ENCODE peak calls at places on chromosomes 12 and 14, in eight cellular contexts. I is RWPE2, Z is endodermal cell, B is AG04449, E is fibroblast of lung, K is Caco-2, F is endothelial cell, D is cardiac fibroblast. Q is an unnamed sample.
A peak's percentile ranks its signal among the peaks of the same experiment; 100 is the strongest.

GRCh38 chr14:71290960-71291466 is 383.8 kb downstream of the PCNX1 start:
- DNase-seq in I (peak; percentile 65), Z (no peak), B (peak; percentile 23), E (peak; percentile 54), K (no peak), F (no peak), D (peak; percentile 92), Q (peak; percentile 38)

GRCh38 chr14:94884616-94885230 is 114.8 kb upstream of the GSC start:
- DNase-seq in I (no peak), Z (peak; percentile 74), B (no peak), E (no peak), K (no peak), F (no peak), D (no peak), Q (no peak)

GRCh38 chr12:73935817-73936216 is 601.8 kb upstream of the ATXN7L3B start:
- DNase-seq in I (no peak), Z (no peak), B (no peak), E (no peak), K (peak; percentile 22), F (no peak), D (no peak), Q (no peak)

GRCh38 chr12:58832-59231 is 7.7 kb upstream of the IQSEC3 start:
- DNase-seq in I (no peak), Z (no peak), B (no peak), E (no peak), K (no peak), F (no peak), D (no peak), Q (no peak)

GRCh38 chr14:62632771-62633170 is 412.5 kb downstream of the KCNH5 start:
- DNase-seq in I (no peak), Z (no peak), B (no peak), E (no peak), K (no peak), F (no peak), D (no peak), Q (no peak)

GRCh38 chr12:70645494-70646317 is 8.5 kb upstream of the PTPRB start:
- DNase-seq in I (peak; percentile 90), Z (peak; percentile 68), B (peak; percentile 50), E (peak; percentile 68), K (peak; percentile 42), F (peak; percentile 28), D (peak; percentile 96), Q (no peak)

GRCh38 chr12:3200779-3201738 is 123.9 kb downstream of the TSPAN9 start:
- DNase-seq in I (no peak), Z (peak; percentile 75), B (no peak), E (peak; percentile 9), K (peak; percentile 32), F (no peak), D (no peak), Q (no peak)

GRCh38 chr12:2411586-2412304 is 359.0 kb downstream of the CACNA1C start:
- DNase-seq in I (peak; percentile 61), Z (peak; percentile 80), B (no peak), E (no peak), K (no peak), F (no peak), D (no peak), Q (no peak)

GRCh38 chr12:113802000-113802749 is 163.9 kb downstream of the RBM19 start:
- DNase-seq in I (no peak), Z (no peak), B (no peak), E (no peak), K (no peak), F (no peak), D (no peak), Q (no peak)

GRCh38 chr12:95605087-95605486 is 53.8 kb upstream of the USP44 start:
- DNase-seq in I (no peak), Z (peak; percentile 38), B (no peak), E (peak; percentile 22), K (no peak), F (no peak), D (peak; percentile 65), Q (no peak)

GRCh38 chr12:57765698-57766463 is 997 bp downstream of the CYP27B1 start:
- DNase-seq in I (no peak), Z (peak; percentile 74), B (no peak), E (no peak), K (peak; percentile 24), F (no peak), D (no peak), Q (no peak)

GRCh38 chr12:46265734-46266133 is 3.1 kb downstream of the SLC38A1 start:
- DNase-seq in I (no peak), Z (no peak), B (no peak), E (no peak), K (no peak), F (no peak), D (no peak), Q (peak; percentile 38)

GRCh38 chr14:100522616-100523021 is 64.6 kb downstream of the BEGAIN start:
- DNase-seq in I (no peak), Z (peak; percentile 46), B (no peak), E (no peak), K (no peak), F (no peak), D (no peak), Q (no peak)

GRCh38 chr12:128795530-128796361 is 28.0 kb downstream of the SLC15A4 start:
- DNase-seq in I (no peak), Z (no peak), B (no peak), E (no peak), K (no peak), F (no peak), D (no peak), Q (no peak)

GRCh38 chr12:62268956-62269355 is 8.8 kb downstream of the USP15 start:
- DNase-seq in I (no peak), Z (no peak), B (peak; percentile 28), E (peak; percentile 84), K (no peak), F (no peak), D (peak; percentile 84), Q (no peak)

GRCh38 chr14:60153996-60154395 is 11.2 kb downstream of the DHRS7 start:
- DNase-seq in I (no peak), Z (no peak), B (no peak), E (no peak), K (no peak), F (no peak), D (no peak), Q (no peak)

GRCh38 chr14:58077621-58078020 is 74.4 kb downstream of the ARMH4 start:
- DNase-seq in I (no peak), Z (no peak), B (no peak), E (peak; percentile 12), K (no peak), F (no peak), D (peak; percentile 32), Q (no peak)

GRCh38 chr12:127770123-127770522 is 496.8 kb upstream of the TMEM132C start:
- DNase-seq in I (no peak), Z (no peak), B (no peak), E (no peak), K (no peak), F (no peak), D (no peak), Q (no peak)

GRCh38 chr12:56158926-56159461 is 835 bp downstream of the MYL6 start:
- DNase-seq in I (peak; percentile 83), Z (peak; percentile 89), B (peak; percentile 28), E (peak; percentile 89), K (peak; percentile 75), F (no peak), D (peak; percentile 80), Q (no peak)

GRCh38 chr14:94539181-94539580 is 22.1 kb upstream of the SERPINA4 start:
- DNase-seq in I (no peak), Z (peak; percentile 18), B (no peak), E (no peak), K (no peak), F (no peak), D (no peak), Q (no peak)

GRCh38 chr14:93160353-93160801 is 24.3 kb downstream of the MOAP1 start:
- DNase-seq in I (no peak), Z (peak; percentile 73), B (no peak), E (no peak), K (peak; percentile 46), F (no peak), D (peak; percentile 25), Q (no peak)

GRCh38 chr12:48640428-48640827 is 41.6 kb downstream of the KANSL2 start:
- DNase-seq in I (no peak), Z (no peak), B (no peak), E (no peak), K (no peak), F (no peak), D (no peak), Q (no peak)
- TF ChIP-seq CTCF in I (no peak), Z (no peak), B (no peak), E (no peak), K (no peak), F (no peak), D (no peak), Q (no peak)

DNA sequence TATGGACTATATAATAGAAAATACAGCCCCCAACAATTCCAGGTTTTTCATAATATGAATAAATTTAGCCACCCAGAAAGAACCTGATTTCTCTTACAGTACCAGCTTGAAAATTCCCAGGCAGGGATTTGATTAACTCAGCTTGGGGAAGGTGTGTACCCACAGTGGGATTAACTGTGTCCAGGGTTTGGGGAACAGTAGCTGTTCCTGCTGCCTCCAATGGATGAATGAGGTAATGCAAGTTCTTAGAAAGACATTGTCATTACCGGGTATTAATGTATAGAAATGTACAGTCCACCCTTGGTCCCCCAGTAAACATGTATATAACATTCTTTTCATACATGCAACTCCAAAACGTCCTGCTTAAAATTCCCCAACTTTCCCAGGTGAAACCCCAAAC is 115.6 kb downstream of the LRIG3 start:
- DNase-seq in I (no peak), Z (no peak), B (no peak), E (no peak), K (peak; percentile 4), F (no peak), D (no peak), Q (no peak)
- TF ChIP-seq CTCF in I (peak; percentile 38), Z (peak; percentile 74), B (peak; percentile 8), E (no peak), K (peak; percentile 42), F (peak; percentile 54), D (peak; percentile 47), Q (peak; percentile 42)

DNA sequence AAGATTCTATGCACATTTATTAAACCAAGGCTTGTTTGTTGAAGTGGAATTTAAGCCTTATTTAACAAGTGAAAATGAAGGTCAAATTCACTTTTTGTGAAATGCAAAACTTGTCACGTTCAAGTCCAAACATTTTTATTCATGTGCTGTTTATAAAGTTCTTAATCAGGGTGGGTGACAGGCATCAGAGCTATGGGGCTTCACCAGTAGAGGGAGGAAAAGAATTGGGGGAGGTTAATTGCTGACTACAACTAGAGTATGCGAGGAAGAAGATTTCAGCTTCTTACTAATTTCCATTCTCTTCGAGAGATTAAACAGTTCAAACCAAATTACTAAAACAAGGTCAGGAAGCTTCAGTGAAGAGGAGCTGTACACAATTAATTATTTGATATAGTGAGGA is 9.7 kb downstream of the MOK start:
- DNase-seq in I (no peak), Z (no peak), B (no peak), E (peak; percentile 12), K (no peak), F (no peak), D (peak; percentile 59), Q (no peak)
- TF ChIP-seq CTCF in I (peak; percentile 30), Z (peak; percentile 68), B (peak; percentile 17), E (peak; percentile 34), K (no peak), F (no peak), D (peak; percentile 62), Q (no peak)

DNA sequence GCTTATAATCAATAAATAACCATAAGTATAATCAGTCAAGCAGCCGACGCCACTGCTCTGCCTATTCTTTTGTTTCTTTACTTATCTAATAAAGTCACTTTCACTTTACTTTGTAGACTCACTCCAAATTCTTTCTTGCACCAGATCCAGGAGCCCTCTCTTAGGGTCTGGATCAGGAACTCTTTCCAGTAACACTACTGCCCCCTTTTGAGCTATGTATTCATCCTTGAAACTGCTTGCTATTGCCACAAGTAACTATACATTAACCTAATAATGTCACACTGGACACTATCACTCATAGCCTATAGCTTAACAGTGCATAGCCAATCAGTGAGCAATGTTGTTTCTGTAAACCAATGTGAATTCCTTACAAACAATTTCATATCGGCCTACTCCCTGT is 2.8 kb upstream of the NID2 start:
- DNase-seq in I (no peak), Z (no peak), B (no peak), E (peak; percentile 83), K (peak; percentile 13), F (no peak), D (peak; percentile 66), Q (no peak)
- TF ChIP-seq CTCF in I (no peak), Z (peak; percentile 67), B (no peak), E (no peak), K (no peak), F (no peak), D (peak; percentile 22), Q (no peak)